ENCODE peak calls at places on chromosomes 12 and 14, in five cellular contexts. J is AG08396; N is smooth muscle cell of the brain vasculature; T is CD4-positive, alpha-beta T cell; E is head of caudate nucleus. B is an unnamed sample.

GRCh38 chr14:22456986-22457594 is 131.9 kb downstream of the DAD1 start:
- DNase-seq in J (no peak), N (no peak), T (no peak), E (no peak), B (no peak)

GRCh38 chr14:95480887-95481226 is 35.6 kb downstream of the SYNE3 start:
- DNase-seq in J (no peak), N (no peak), T (no peak), E (no peak), B (no peak)

GRCh38 chr14:67432088-67432564 is 20.2 kb upstream of the PLEK2 start:
- DNase-seq in J (no peak), N (no peak), T (no peak), E (no peak), B (no peak)

GRCh38 chr14:67705211-67705610 is 3.5 kb downstream of the RDH12 start:
- DNase-seq in J (no peak), N (no peak), T (no peak), E (no peak), B (no peak)

GRCh38 chr14:52948836-52949235 is 2.0 kb downstream of the FERMT2 start:
- DNase-seq in J (no peak), N (no peak), T (no peak), E (no peak), B (no peak)

GRCh38 chr14:71563754-71564153 is 368.5 kb upstream of the RGS6 start:
- DNase-seq in J (no peak), N (no peak), T (no peak), E (no peak), B (no peak)

GRCh38 chr14:95770777-95771176 is 56.9 kb upstream of the TCL1A start:
- DNase-seq in J (no peak), N (no peak), T (no peak), E (no peak), B (no peak)

GRCh38 chr14:33682746-33683145 is 268.1 kb downstream of the EGLN3 start:
- DNase-seq in J (no peak), N (peak; percentile 83), T (no peak), E (no peak), B (no peak)

GRCh38 chr12:113818833-113819232 is 147.3 kb downstream of the RBM19 start:
- DNase-seq in J (no peak), N (no peak), T (no peak), E (no peak), B (no peak)

GRCh38 chr12:94553130-94553519 is 93.5 kb upstream of the CEP83 start:
- DNase-seq in J (peak; percentile 33), N (no peak), T (no peak), E (peak; percentile 69), B (no peak)

GRCh38 chr12:87157791-87158190 is 871.4 kb downstream of the C12orf50 start:
- DNase-seq in J (peak; percentile 58), N (peak; percentile 35), T (no peak), E (no peak), B (no peak)

GRCh38 chr12:16844875-16845274 is 238.9 kb upstream of the LMO3 start:
- DNase-seq in J (no peak), N (no peak), T (no peak), E (no peak), B (no peak)

GRCh38 chr14:105891631-105892452 is 365.5 kb downstream of the TMEM121 start:
- DNase-seq in J (no peak), N (no peak), T (no peak), E (peak; percentile 9), B (no peak)

GRCh38 chr12:8860165-8860961 is 37.9 kb downstream of the A2ML1 start:
- DNase-seq in J (peak; percentile 33), N (peak; percentile 3), T (peak; percentile 12), E (peak; percentile 49), B (peak; percentile 33)

GRCh38 chr14:104211242-104211641 is 72.9 kb downstream of the KIF26A start:
- DNase-seq in J (no peak), N (no peak), T (no peak), E (no peak), B (no peak)

GRCh38 chr12:82025462-82025861 is 266.3 kb upstream of the PPFIA2 start:
- DNase-seq in J (no peak), N (no peak), T (no peak), E (no peak), B (no peak)

GRCh38 chr14:100629696-100630095 is 42.5 kb upstream of the BEGAIN start:
- DNase-seq in J (no peak), N (no peak), T (no peak), E (peak; percentile 72), B (no peak)

GRCh38 chr12:122965851-122966742 is at the start of gene ABCB9:
- DNase-seq in J (peak; percentile 97), N (no peak), T (peak; percentile 91), E (peak; percentile 92), B (peak; percentile 99)

GRCh38 chr12:113208041-113208934 is 13.0 kb upstream of the TPCN1 start:
- DNase-seq in J (no peak), N (no peak), T (peak; percentile 39), E (no peak), B (no peak)

GRCh38 chr12:26746315-26746714 is 86.7 kb downstream of the ITPR2 start:
- DNase-seq in J (peak; percentile 35), N (no peak), T (no peak), E (no peak), B (no peak)

GRCh38 chr14:97851438-97851995 is 1054.3 kb downstream of the VRK1 start:
- DNase-seq in J (no peak), N (no peak), T (no peak), E (peak; percentile 65), B (no peak)

GRCh38 chr12:15186593-15186992 is 34.6 kb downstream of the RERG start:
- DNase-seq in J (no peak), N (no peak), T (no peak), E (no peak), B (peak; percentile 13)

B was measured in SK-N-SH.